ENCODE peak calls at places on chromosome 3, in four cellular contexts. U is HEK293T, F is WTC11, P is K562. C is an unnamed sample.

GRCh38 chr3:171018151-171018935 is 8.2 kb downstream of the SLC2A2 start:
- DNase-seq in U (peak), F (peak), P (no peak), C (no peak)

GRCh38 chr3:114441386-114441785 is 147.6 kb downstream of the TIGIT start:
- DNase-seq in U (no peak), F (no peak), P (no peak), C (no peak)

GRCh38 chr3:197259096-197259495 is 39.3 kb downstream of the DLG1 start:
- DNase-seq in U (no peak), F (no peak), P (no peak), C (no peak)

GRCh38 chr3:194373912-194374311 is 4.4 kb upstream of the LRRC15 start:
- DNase-seq in U (no peak), F (no peak), P (no peak), C (no peak)

GRCh38 chr3:177776656-177777055 is 579.4 kb upstream of the TBL1XR1 start:
- DNase-seq in U (no peak), F (no peak), P (no peak), C (peak)

GRCh38 chr3:27617552-27617951 is 104.6 kb downstream of the EOMES start:
- DNase-seq in U (no peak), F (peak), P (no peak), C (no peak)

GRCh38 chr3:128278761-128279593 is 125.7 kb downstream of the EEFSEC start:
- DNase-seq in U (no peak), F (peak), P (no peak), C (no peak)

GRCh38 chr3:43773273-43774104 is 82.8 kb downstream of the ABHD5 start:
- DNase-seq in U (no peak), F (peak), P (peak), C (peak)

GRCh38 chr3:12024959-12025570 is 20.9 kb downstream of the SYN2 start:
- DNase-seq in U (no peak), F (no peak), P (no peak), C (no peak)

GRCh38 chr3:124964432-124964831 is 29.9 kb upstream of the MUC13 start:
- DNase-seq in U (no peak), F (no peak), P (no peak), C (peak)

GRCh38 chr3:48465531-48466378 is 19.2 kb downstream of the ATRIP start:
- DNase-seq in U (peak), F (peak), P (peak), C (peak)

GRCh38 chr3:156818890-156819289 is 7.3 kb upstream of the LEKR1 start:
- DNase-seq in U (no peak), F (no peak), P (no peak), C (no peak)

GRCh38 chr3:162021206-162021605 is 524.6 kb downstream of the OTOL1 start:
- DNase-seq in U (no peak), F (no peak), P (no peak), C (no peak)

GRCh38 chr3:103515116-103515515 is 1080.3 kb downstream of the ZPLD1 start:
- DNase-seq in U (no peak), F (no peak), P (no peak), C (no peak)

GRCh38 chr3:185630182-185630622 is 44.1 kb downstream of the SENP2 start:
- DNase-seq in U (no peak), F (no peak), P (no peak), C (no peak)

GRCh38 chr3:10706156-10707088 is 109.6 kb upstream of the SLC6A11 start:
- DNase-seq in U (no peak), F (peak), P (no peak), C (no peak)

GRCh38 chr3:167798443-167798842 is 62.9 kb downstream of the SERPINI1 start:
- DNase-seq in U (no peak), F (no peak), P (no peak), C (no peak)

GRCh38 chr3:29718661-29719065 is 437.8 kb downstream of the RBMS3 start:
- DNase-seq in U (no peak), F (no peak), P (no peak), C (no peak)

GRCh38 chr3:115275897-115276296 is 128.8 kb upstream of the ZBTB20 start:
- DNase-seq in U (no peak), F (no peak), P (no peak), C (no peak)

GRCh38 chr3:132079150-132079549 is 44.3 kb upstream of the CPNE4 start:
- DNase-seq in U (no peak), F (no peak), P (no peak), C (no peak)

GRCh38 chr3:151859905-151860304 is 13.5 kb upstream of the SUCNR1 start:
- DNase-seq in U (no peak), F (no peak), P (no peak), C (no peak)

GRCh38 chr3:141336672-141337522 is 31.4 kb upstream of the ZBTB38 start:
- DNase-seq in U (no peak), F (no peak), P (no peak), C (peak)
- TF ChIP-seq ELF4 in U (no peak), F (no peak), P (no peak), C (no peak)

DNA sequence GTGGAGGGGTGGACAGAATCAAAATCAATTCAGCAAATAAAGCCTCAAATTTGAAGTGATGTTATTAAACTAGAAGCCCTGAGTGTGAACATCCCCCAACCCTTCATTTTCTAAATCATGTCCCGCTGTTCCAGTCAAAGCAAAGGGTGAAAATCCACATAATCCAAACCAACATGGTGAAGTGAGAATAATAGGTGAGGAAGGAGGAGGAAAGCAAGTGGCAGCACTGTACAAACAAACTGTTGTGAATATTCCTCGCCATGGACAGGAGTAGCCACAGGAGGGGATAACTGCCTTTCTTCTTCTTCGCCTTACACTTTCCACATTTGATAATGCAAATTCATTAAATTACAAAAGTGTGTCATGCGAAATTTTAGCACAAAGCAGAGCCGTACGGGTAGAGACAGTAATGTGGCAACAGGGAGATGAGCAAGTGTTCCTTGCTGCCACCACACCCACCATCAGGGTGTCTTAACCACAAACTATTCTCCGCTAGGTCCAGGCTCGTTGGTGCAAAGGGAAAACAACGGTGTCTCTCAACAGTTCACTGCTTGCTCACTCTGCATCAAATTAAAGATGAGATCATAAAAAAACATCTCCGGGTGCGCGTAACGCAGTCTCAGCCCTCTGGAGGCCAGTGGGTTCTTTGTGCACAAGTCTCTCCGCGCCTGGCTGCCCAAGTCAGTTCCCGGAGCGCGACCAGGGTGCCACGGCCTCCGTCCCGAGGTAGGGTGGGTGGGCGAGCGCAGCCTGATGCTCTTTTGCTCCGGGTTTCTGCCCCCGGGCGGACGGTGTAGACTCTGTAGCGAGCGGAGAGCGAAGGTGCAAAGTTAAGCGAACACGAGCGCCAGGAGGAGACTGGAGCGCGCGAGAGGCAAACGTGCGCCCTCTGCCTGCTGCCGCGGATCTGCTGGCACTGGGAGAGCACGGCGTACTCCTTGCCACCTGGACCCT is 6.7 kb downstream of the EPHA3 start:
- DNase-seq in U (peak), F (peak), P (no peak), C (peak)
- TF ChIP-seq ELF4 in U (no peak), F (no peak), P (no peak), C (no peak)

GRCh38 chr3:107124885-107125284 is 252.4 kb upstream of the CCDC54 start:
- DNase-seq in U (no peak), F (no peak), P (no peak), C (no peak)
- TF ChIP-seq ELF4 in U (no peak), F (no peak), P (no peak), C (no peak)

GRCh38 chr3:101261506-101261905 is 58.9 kb downstream of the IMPG2 start:
- DNase-seq in U (no peak), F (no peak), P (no peak), C (no peak)
- TF ChIP-seq ELF4 in U (no peak), F (no peak), P (no peak), C (no peak)

C was measured in HepG2.